ENCODE peak calls at places on chromosome 7, in five cellular contexts. One of them, this sample, is unnamed.

GRCh38 chr7:36192050-36192824 is 39.2 kb downstream of the EEPD1 start:
- DNase-seq in EH: peak; percentile 88
- DNase-seq in NAMALWA: peak; percentile 93
- DNase-seq in H7: no peak
- DNase-seq in mesenchymal stem cell: peak; percentile 87
- DNase-seq in this sample: peak; percentile 72

GRCh38 chr7:83148776-83149175 is 13.9 kb downstream of the PCLO start:
- DNase-seq in NAMALWA: no peak
- DNase-seq in EH: no peak
- DNase-seq in mesenchymal stem cell: peak; percentile 23
- DNase-seq in H7: no peak
- DNase-seq in this sample: no peak

GRCh38 chr7:73431041-73431835 is 2.3 kb upstream of the FZD9 start:
- DNase-seq in NAMALWA: no peak
- DNase-seq in H7: no peak
- DNase-seq in EH: no peak
- DNase-seq in mesenchymal stem cell: no peak
- DNase-seq in this sample: no peak

GRCh38 chr7:24576171-24577052 is 3.2 kb downstream of the PALS2 start:
- DNase-seq in NAMALWA: peak; percentile 87
- DNase-seq in mesenchymal stem cell: peak; percentile 76
- DNase-seq in H7: peak; percentile 59
- DNase-seq in EH: peak; percentile 75
- DNase-seq in this sample: peak; percentile 14

GRCh38 chr7:108211382-108212201 is 81.4 kb upstream of the LAMB4 start:
- DNase-seq in mesenchymal stem cell: peak; percentile 42
- DNase-seq in NAMALWA: peak; percentile 73
- DNase-seq in H7: no peak
- DNase-seq in EH: peak; percentile 37
- DNase-seq in this sample: no peak

GRCh38 chr7:46512901-46513431 is 591.9 kb upstream of the IGFBP3 start:
- DNase-seq in EH: no peak
- DNase-seq in H7: no peak
- DNase-seq in NAMALWA: no peak
- DNase-seq in mesenchymal stem cell: peak; percentile 77
- DNase-seq in this sample: no peak

GRCh38 chr7:120201290-120201689 is 71.7 kb upstream of the KCND2 start:
- DNase-seq in H7: no peak
- DNase-seq in NAMALWA: no peak
- DNase-seq in mesenchymal stem cell: no peak
- DNase-seq in EH: no peak
- DNase-seq in this sample: no peak

GRCh38 chr7:127798023-127798422 is 146.0 kb downstream of the SND1 start:
- DNase-seq in H7: no peak
- DNase-seq in EH: no peak
- DNase-seq in NAMALWA: no peak
- DNase-seq in mesenchymal stem cell: peak; percentile 35
- DNase-seq in this sample: no peak

GRCh38 chr7:73451780-73452398 is 18.3 kb downstream of the FZD9 start:
- DNase-seq in NAMALWA: peak; percentile 80
- DNase-seq in EH: peak; percentile 67
- DNase-seq in mesenchymal stem cell: peak; percentile 74
- DNase-seq in H7: peak; percentile 72
- DNase-seq in this sample: no peak

GRCh38 chr7:151243411-151244155 is 4.9 kb downstream of the SMARCD3 start:
- DNase-seq in H7: peak; percentile 66
- DNase-seq in mesenchymal stem cell: peak; percentile 10
- DNase-seq in NAMALWA: peak; percentile 87
- DNase-seq in EH: no peak
- DNase-seq in this sample: no peak

GRCh38 chr7:22121702-22122474 is 176.2 kb upstream of the CDCA7L start:
- DNase-seq in mesenchymal stem cell: no peak
- DNase-seq in NAMALWA: no peak
- DNase-seq in H7: no peak
- DNase-seq in EH: peak; percentile 42
- DNase-seq in this sample: no peak